ENCODE peak calls at places on chromosome 16, in five cellular contexts. One of them, this sample, is unnamed.

GRCh38 chr16:3951861-3952332 is 71.4 kb upstream of the CREBBP start:
- DNase-seq in activated CD8-positive, alpha-beta memory T cell treated with anti-CD3 and anti-CD28 coated beads for 1 hour: no peak
- DNase-seq in activated naive CD8-positive, alpha-beta T cell treated with anti-CD3 and anti-CD28 coated beads for 36 hours: no peak
- DNase-seq in GM12878: no peak
- DNase-seq in cardiac fibroblast: peak; percentile 68
- DNase-seq in this sample: no peak

GRCh38 chr16:84673203-84673535 is 24.9 kb downstream of the KLHL36 start:
- DNase-seq in activated CD8-positive, alpha-beta memory T cell treated with anti-CD3 and anti-CD28 coated beads for 1 hour: no peak
- DNase-seq in activated naive CD8-positive, alpha-beta T cell treated with anti-CD3 and anti-CD28 coated beads for 36 hours: no peak
- DNase-seq in GM12878: no peak
- DNase-seq in cardiac fibroblast: peak; percentile 78
- DNase-seq in this sample: no peak

GRCh38 chr16:4260360-4260759 is 12.5 kb downstream of the TFAP4 start:
- DNase-seq in activated CD8-positive, alpha-beta memory T cell treated with anti-CD3 and anti-CD28 coated beads for 1 hour: no peak
- DNase-seq in activated naive CD8-positive, alpha-beta T cell treated with anti-CD3 and anti-CD28 coated beads for 36 hours: no peak
- DNase-seq in GM12878: no peak
- DNase-seq in cardiac fibroblast: no peak
- DNase-seq in this sample: no peak

GRCh38 chr16:2910441-2910840 is 1.3 kb upstream of the FLYWCH1 start:
- DNase-seq in activated CD8-positive, alpha-beta memory T cell treated with anti-CD3 and anti-CD28 coated beads for 1 hour: no peak
- DNase-seq in activated naive CD8-positive, alpha-beta T cell treated with anti-CD3 and anti-CD28 coated beads for 36 hours: no peak
- DNase-seq in GM12878: no peak
- DNase-seq in cardiac fibroblast: peak; percentile 55
- DNase-seq in this sample: no peak

GRCh38 chr16:66552288-66553143 is at the start of gene CKLF:
- DNase-seq in activated CD8-positive, alpha-beta memory T cell treated with anti-CD3 and anti-CD28 coated beads for 1 hour: peak; percentile 65
- DNase-seq in activated naive CD8-positive, alpha-beta T cell treated with anti-CD3 and anti-CD28 coated beads for 36 hours: peak; percentile 93
- DNase-seq in GM12878: peak; percentile 66
- DNase-seq in cardiac fibroblast: peak; percentile 89
- DNase-seq in this sample: peak; percentile 66

GRCh38 chr16:59632266-59632855 is 898.2 kb upstream of the GOT2 start:
- DNase-seq in activated CD8-positive, alpha-beta memory T cell treated with anti-CD3 and anti-CD28 coated beads for 1 hour: no peak
- DNase-seq in activated naive CD8-positive, alpha-beta T cell treated with anti-CD3 and anti-CD28 coated beads for 36 hours: no peak
- DNase-seq in GM12878: no peak
- DNase-seq in cardiac fibroblast: peak; percentile 66
- DNase-seq in this sample: no peak

GRCh38 chr16:77951788-77952187 is 70.6 kb upstream of the CLEC3A start:
- DNase-seq in activated CD8-positive, alpha-beta memory T cell treated with anti-CD3 and anti-CD28 coated beads for 1 hour: no peak
- DNase-seq in activated naive CD8-positive, alpha-beta T cell treated with anti-CD3 and anti-CD28 coated beads for 36 hours: no peak
- DNase-seq in GM12878: peak; percentile 21
- DNase-seq in cardiac fibroblast: no peak
- DNase-seq in this sample: no peak

GRCh38 chr16:82580293-82580900 is 46.4 kb upstream of the CDH13 start:
- DNase-seq in activated CD8-positive, alpha-beta memory T cell treated with anti-CD3 and anti-CD28 coated beads for 1 hour: no peak
- DNase-seq in activated naive CD8-positive, alpha-beta T cell treated with anti-CD3 and anti-CD28 coated beads for 36 hours: no peak
- DNase-seq in GM12878: no peak
- DNase-seq in cardiac fibroblast: peak; percentile 18
- DNase-seq in this sample: no peak

This sample was measured in caudate nucleus.